ENCODE peak calls at places on chromosomes 7 and 10, in four cellular contexts. C, W, T and I are unnamed samples.

GRCh38 chr7:45957721-45958120 is 36.6 kb upstream of the IGFBP3 start:
- DNase-seq in C (no peak), W (no peak), T (no peak), I (no peak)

GRCh38 chr7:121313793-121314676 is 14.8 kb upstream of the WNT16 start:
- DNase-seq in C (no peak), W (no peak), T (no peak), I (no peak)

GRCh38 chr10:113045155-113046055 is 95.4 kb downstream of the TCF7L2 start:
- DNase-seq in C (no peak), W (no peak), T (no peak), I (no peak)

GRCh38 chr7:18715988-18716387 is 220.4 kb downstream of the HDAC9 start:
- DNase-seq in C (no peak), W (no peak), T (no peak), I (no peak)

GRCh38 chr10:93039110-93039509 is 21.5 kb upstream of the CYP26C1 start:
- DNase-seq in C (no peak), W (no peak), T (no peak), I (no peak)

GRCh38 chr10:38032881-38033280 is 22.4 kb downstream of the ZNF33A start:
- DNase-seq in C (no peak), W (no peak), T (no peak), I (no peak)

GRCh38 chr7:149880871-149881301 is 7.1 kb downstream of the ATP6V0E2 start:
- DNase-seq in C (peak), W (no peak), T (peak), I (no peak)

GRCh38 chr10:86225098-86225782 is 141.4 kb downstream of the GRID1 start:
- DNase-seq in C (no peak), W (no peak), T (no peak), I (no peak)

GRCh38 chr7:135962802-135963201 is 14.4 kb downstream of the MTPN start:
- DNase-seq in C (no peak), W (no peak), T (no peak), I (no peak)

GRCh38 chr7:41232086-41232485 is 470.8 kb downstream of the INHBA start:
- DNase-seq in C (no peak), W (no peak), T (no peak), I (no peak)

GRCh38 chr10:120048358-120048757 is 155.8 kb downstream of the SEC23IP start:
- DNase-seq in C (no peak), W (no peak), T (no peak), I (no peak)

GRCh38 chr7:28140964-28141363 is 39.6 kb downstream of the JAZF1 start:
- DNase-seq in C (no peak), W (no peak), T (no peak), I (no peak)

GRCh38 chr7:38524786-38525185 is 106.4 kb downstream of the AMPH start:
- DNase-seq in C (no peak), W (no peak), T (no peak), I (no peak)

GRCh38 chr10:98485959-98486358 is 39.2 kb upstream of the HPS1 start:
- DNase-seq in C (no peak), W (no peak), T (no peak), I (no peak)

GRCh38 chr7:141563956-141564623 is 12.9 kb downstream of the AGK start:
- DNase-seq in C (no peak), W (no peak), T (no peak), I (no peak)

GRCh38 chr10:11654659-11655058 is 43.2 kb upstream of the USP6NL start:
- DNase-seq in C (no peak), W (no peak), T (no peak), I (no peak)

GRCh38 chr10:92657024-92657423 is 32.7 kb upstream of the HHEX start:
- DNase-seq in C (no peak), W (no peak), T (no peak), I (no peak)

GRCh38 chr7:64574481-64575159 is 11.7 kb upstream of the ZNF680 start:
- DNase-seq in C (peak), W (no peak), T (no peak), I (no peak)

GRCh38 chr10:124722812-124723783 is 21.1 kb downstream of the FAM53B start:
- DNase-seq in C (no peak), W (no peak), T (no peak), I (no peak)
- TF ChIP-seq POLR2A in C (no peak), W (peak), T (no peak), I (no peak)

DNA sequence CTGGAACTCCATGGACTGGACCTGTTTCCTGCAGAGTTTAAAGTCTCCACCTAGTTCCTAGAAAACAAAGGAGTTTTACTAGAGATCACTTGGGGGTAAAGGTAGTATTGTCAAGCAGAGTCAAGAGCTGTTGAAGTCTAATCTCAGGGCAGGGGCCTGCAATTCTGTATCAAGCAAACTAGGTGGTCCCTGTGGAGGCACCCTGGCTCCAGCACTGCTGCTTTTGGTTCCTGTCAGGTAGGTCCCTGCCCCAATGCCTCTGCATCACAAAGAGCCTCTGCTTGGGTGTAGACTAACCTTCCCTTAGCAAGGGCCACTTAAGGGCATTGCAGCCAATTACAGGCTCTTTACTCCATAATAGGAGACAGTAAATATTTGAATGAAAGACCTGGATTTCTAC is 22.5 kb downstream of the ZSCAN25 start:
- DNase-seq in C (no peak), W (no peak), T (no peak), I (no peak)
- TF ChIP-seq POLR2A in C (no peak), W (no peak), T (no peak), I (no peak)

DNA sequence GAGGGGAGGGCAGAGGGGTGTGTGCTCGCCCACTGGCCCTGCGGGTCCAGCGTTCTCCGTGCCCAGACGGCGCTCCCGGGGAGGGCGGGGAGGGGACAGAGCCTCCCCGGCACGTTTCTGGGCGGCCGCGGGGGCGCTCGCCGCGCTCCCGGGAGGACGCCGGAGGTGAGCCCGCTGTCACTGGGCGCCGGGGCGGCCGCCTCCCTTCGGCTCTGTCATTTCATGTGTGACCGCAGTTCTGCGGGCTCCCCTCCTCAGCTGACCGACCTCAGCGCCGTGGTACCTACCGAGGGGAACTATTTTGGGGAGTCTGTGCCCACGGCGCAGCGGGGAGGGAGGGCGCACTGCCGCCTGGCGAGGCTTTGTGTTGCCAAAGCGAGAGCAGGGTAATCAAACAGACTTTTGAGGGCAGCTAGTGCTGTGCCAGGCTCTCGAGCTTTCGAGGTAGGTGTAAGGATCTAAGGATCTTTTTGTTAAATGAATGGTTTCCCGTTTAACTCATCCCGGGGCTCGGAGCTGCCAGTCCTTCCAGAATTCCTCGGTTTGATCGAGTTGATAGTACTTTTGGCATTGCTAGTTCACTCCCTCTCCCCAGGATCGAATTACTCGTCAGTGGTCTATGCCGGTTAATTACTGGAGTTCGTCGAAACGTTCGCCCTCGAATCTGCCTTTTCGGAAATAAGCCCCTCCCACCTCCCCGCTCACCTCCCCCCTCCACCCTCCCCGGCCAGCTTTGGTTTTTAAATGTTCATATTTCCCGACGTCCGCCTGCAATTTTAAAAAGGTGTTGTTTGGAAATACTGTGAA is 1.9 kb downstream of the ARID5B start:
- DNase-seq in C (peak), W (peak), T (peak), I (peak)
- TF ChIP-seq POLR2A in C (peak), W (peak), T (no peak), I (peak)

DNA sequence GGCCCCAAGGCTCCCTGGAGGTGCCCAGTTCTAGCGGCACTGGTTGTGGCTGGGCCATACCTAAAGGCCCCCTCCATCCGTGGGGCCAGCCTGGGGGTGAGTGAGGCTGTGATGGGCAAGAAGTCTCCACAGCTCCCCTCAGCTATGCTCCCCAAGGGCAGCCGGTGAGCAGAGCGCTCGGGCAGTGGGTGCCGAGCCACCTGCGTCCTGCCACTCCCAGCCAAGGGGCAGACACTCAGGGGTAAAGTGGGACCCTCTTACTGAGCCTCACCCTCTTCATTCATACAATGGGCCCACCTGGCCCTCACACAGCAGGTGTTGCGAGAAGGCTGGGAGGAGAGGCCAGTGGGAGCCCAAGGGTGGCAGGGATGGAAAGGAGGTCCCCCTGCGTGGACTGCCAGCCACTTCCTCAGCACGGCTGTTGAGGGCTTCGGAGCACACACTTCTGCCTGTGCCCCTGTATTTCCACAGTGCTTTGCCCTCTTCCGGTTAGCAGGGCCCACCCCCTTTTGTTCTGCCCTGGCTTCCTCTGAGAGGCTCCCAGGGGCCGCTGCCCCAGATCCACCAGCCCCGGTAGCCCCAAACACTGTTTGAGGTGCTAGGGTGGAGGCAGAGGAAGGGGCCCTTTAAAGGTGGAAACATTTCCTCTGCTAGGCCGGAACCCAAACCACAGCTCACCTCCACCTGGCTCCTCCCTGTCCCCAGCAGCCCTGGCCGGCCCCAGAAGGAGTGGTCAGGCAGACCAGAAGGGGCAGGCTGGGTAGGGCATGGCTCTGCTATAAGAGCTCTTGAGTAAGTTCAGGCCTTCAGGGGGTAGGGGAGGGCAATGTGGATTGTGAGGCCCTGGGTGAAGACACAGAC is 16.4 kb upstream of the C10orf105 start:
- DNase-seq in C (no peak), W (no peak), T (no peak), I (no peak)
- TF ChIP-seq POLR2A in C (no peak), W (no peak), T (no peak), I (no peak)

GRCh38 chr7:33108931-33109757 is at the start of gene RP9:
- DNase-seq in C (peak), W (peak), T (peak), I (peak)
- TF ChIP-seq POLR2A in C (peak), W (peak), T (no peak), I (peak)

DNA sequence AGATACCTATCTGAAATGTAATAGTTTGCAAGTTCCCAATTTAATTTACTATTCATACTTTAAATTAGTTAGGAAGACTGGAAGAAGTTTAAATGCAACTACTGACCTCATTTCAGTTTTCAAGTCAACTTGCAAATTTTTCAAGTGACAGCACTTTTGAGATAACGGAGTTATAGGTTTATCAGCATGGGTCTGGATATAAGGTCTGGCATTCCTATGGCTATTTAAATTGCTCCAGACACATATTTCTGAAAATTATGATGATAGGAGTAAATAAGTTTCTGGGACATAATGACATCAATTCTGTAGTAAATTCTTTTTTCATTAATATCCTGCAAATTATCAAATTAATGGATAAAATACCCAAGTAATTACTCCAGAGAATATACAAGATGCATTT is 251.9 kb downstream of the PRKG1 start:
- DNase-seq in C (no peak), W (no peak), T (no peak), I (no peak)
- TF ChIP-seq POLR2A in C (no peak), W (no peak), T (no peak), I (no peak)

GRCh38 chr7:129224251-129225205 is at the start of gene AHCYL2:
- DNase-seq in C (peak), W (peak), T (peak), I (peak)
- TF ChIP-seq POLR2A in C (peak), W (peak), T (peak), I (peak)